ENCODE peak calls at places on chromosomes 6 and 20, in six cellular contexts. One of them, this sample, is unnamed.

GRCh38 chr20:1539816-1540215 is 17.7 kb downstream of the SIRPD start:
- DNase-seq in gastrocnemius medialis: no peak
- DNase-seq in psoas muscle: no peak
- DNase-seq in H54: no peak
- DNase-seq in RPMI8226: no peak
- DNase-seq in ACHN: no peak
- DNase-seq in this sample: no peak

GRCh38 chr20:30412972-30413371 is 844.5 kb upstream of the DEFB115 start:
- DNase-seq in ACHN: no peak
- DNase-seq in H54: no peak
- DNase-seq in psoas muscle: no peak
- DNase-seq in gastrocnemius medialis: no peak
- DNase-seq in RPMI8226: no peak
- DNase-seq in this sample: no peak

GRCh38 chr20:2179957-2180356 is 78.3 kb downstream of the STK35 start:
- DNase-seq in psoas muscle: no peak
- DNase-seq in H54: no peak
- DNase-seq in ACHN: no peak
- DNase-seq in gastrocnemius medialis: no peak
- DNase-seq in RPMI8226: no peak
- DNase-seq in this sample: no peak

GRCh38 chr20:9172908-9173307 is 104.0 kb downstream of the PLCB4 start:
- DNase-seq in psoas muscle: no peak
- DNase-seq in H54: no peak
- DNase-seq in ACHN: no peak
- DNase-seq in gastrocnemius medialis: no peak
- DNase-seq in RPMI8226: no peak
- DNase-seq in this sample: no peak

GRCh38 chr20:32959351-32960221 is 44.6 kb downstream of the SUN5 start:
- DNase-seq in H54: no peak
- DNase-seq in psoas muscle: no peak
- DNase-seq in ACHN: no peak
- DNase-seq in RPMI8226: no peak
- DNase-seq in gastrocnemius medialis: no peak
- DNase-seq in this sample: no peak

GRCh38 chr20:37757550-37757949 is 63.7 kb downstream of the CTNNBL1 start:
- DNase-seq in RPMI8226: no peak
- DNase-seq in psoas muscle: no peak
- DNase-seq in H54: no peak
- DNase-seq in ACHN: no peak
- DNase-seq in gastrocnemius medialis: peak; percentile 21
- DNase-seq in this sample: no peak

GRCh38 chr6:112149236-112149635 is 61.8 kb downstream of the FAM229B start:
- DNase-seq in RPMI8226: no peak
- DNase-seq in psoas muscle: no peak
- DNase-seq in H54: no peak
- DNase-seq in ACHN: no peak
- DNase-seq in gastrocnemius medialis: no peak
- DNase-seq in this sample: no peak

GRCh38 chr6:41538556-41539182 is 7.5 kb upstream of the FOXP4 start:
- DNase-seq in H54: no peak
- DNase-seq in RPMI8226: no peak
- DNase-seq in ACHN: no peak
- DNase-seq in psoas muscle: no peak
- DNase-seq in gastrocnemius medialis: peak; percentile 18
- DNase-seq in this sample: no peak

GRCh38 chr6:107237992-107238660 is 122.8 kb upstream of the BEND3 start:
- DNase-seq in psoas muscle: no peak
- DNase-seq in gastrocnemius medialis: no peak
- DNase-seq in H54: no peak
- DNase-seq in RPMI8226: no peak
- DNase-seq in ACHN: no peak
- DNase-seq in this sample: no peak

GRCh38 chr6:28474441-28475219 is 31.3 kb upstream of the ZSCAN23 start:
- DNase-seq in ACHN: peak; percentile 83
- DNase-seq in psoas muscle: no peak
- DNase-seq in H54: peak; percentile 18
- DNase-seq in gastrocnemius medialis: no peak
- DNase-seq in RPMI8226: peak; percentile 72
- DNase-seq in this sample: peak; percentile 58

GRCh38 chr6:139164001-139164400 is 29.1 kb downstream of the HECA start:
- DNase-seq in ACHN: no peak
- DNase-seq in RPMI8226: no peak
- DNase-seq in psoas muscle: no peak
- DNase-seq in H54: no peak
- DNase-seq in gastrocnemius medialis: no peak
- DNase-seq in this sample: no peak

GRCh38 chr20:39986231-39986904 is 702.7 kb downstream of the MAFB start:
- DNase-seq in ACHN: no peak
- DNase-seq in RPMI8226: no peak
- DNase-seq in gastrocnemius medialis: peak; percentile 96
- DNase-seq in psoas muscle: peak; percentile 78
- DNase-seq in H54: no peak
- DNase-seq in this sample: peak; percentile 20

GRCh38 chr6:163226836-163227485 is 187.6 kb upstream of the QKI start:
- DNase-seq in RPMI8226: no peak
- DNase-seq in H54: no peak
- DNase-seq in psoas muscle: no peak
- DNase-seq in ACHN: no peak
- DNase-seq in gastrocnemius medialis: no peak
- DNase-seq in this sample: no peak

GRCh38 chr20:38222923-38223742 is 37.4 kb downstream of the KIAA1755 start:
- DNase-seq in ACHN: no peak
- DNase-seq in gastrocnemius medialis: peak; percentile 3
- DNase-seq in RPMI8226: no peak
- DNase-seq in psoas muscle: no peak
- DNase-seq in H54: no peak
- DNase-seq in this sample: no peak

GRCh38 chr6:31701666-31702420 is 1.3 kb downstream of the ABHD16A start:
- DNase-seq in psoas muscle: peak; percentile 64
- DNase-seq in RPMI8226: peak; percentile 54
- DNase-seq in gastrocnemius medialis: peak; percentile 71
- DNase-seq in H54: no peak
- DNase-seq in ACHN: peak; percentile 10
- DNase-seq in this sample: no peak

GRCh38 chr6:3421763-3422456 is 34.9 kb downstream of the SLC22A23 start:
- DNase-seq in psoas muscle: no peak
- DNase-seq in RPMI8226: no peak
- DNase-seq in H54: peak; percentile 51
- DNase-seq in ACHN: no peak
- DNase-seq in gastrocnemius medialis: no peak
- DNase-seq in this sample: no peak

GRCh38 chr6:46352541-46353267 is 138.5 kb downstream of the RCAN2 start:
- DNase-seq in RPMI8226: no peak
- DNase-seq in gastrocnemius medialis: peak; percentile 26
- DNase-seq in psoas muscle: no peak
- DNase-seq in H54: no peak
- DNase-seq in ACHN: no peak
- DNase-seq in this sample: no peak

GRCh38 chr6:32148722-32149576 is 2.8 kb downstream of the PRRT1 start:
- DNase-seq in RPMI8226: no peak
- DNase-seq in psoas muscle: peak; percentile 61
- DNase-seq in ACHN: no peak
- DNase-seq in H54: no peak
- DNase-seq in gastrocnemius medialis: peak; percentile 52
- DNase-seq in this sample: peak; percentile 41

GRCh38 chr6:161407115-161407514 is 133.3 kb upstream of the AGPAT4 start:
- DNase-seq in psoas muscle: no peak
- DNase-seq in RPMI8226: no peak
- DNase-seq in gastrocnemius medialis: no peak
- DNase-seq in H54: no peak
- DNase-seq in ACHN: peak; percentile 16
- DNase-seq in this sample: no peak

GRCh38 chr6:6700421-6700820 is 111.9 kb downstream of the LY86 start:
- DNase-seq in gastrocnemius medialis: no peak
- DNase-seq in psoas muscle: no peak
- DNase-seq in ACHN: no peak
- DNase-seq in H54: no peak
- DNase-seq in RPMI8226: no peak
- DNase-seq in this sample: no peak

GRCh38 chr6:131789219-131789618 is 18.6 kb upstream of the ENPP1 start:
- DNase-seq in RPMI8226: no peak
- DNase-seq in psoas muscle: no peak
- DNase-seq in ACHN: no peak
- DNase-seq in H54: no peak
- DNase-seq in gastrocnemius medialis: no peak
- DNase-seq in this sample: no peak

GRCh38 chr6:158064725-158065251 is 83.1 kb downstream of the SYNJ2 start:
- DNase-seq in H54: no peak
- DNase-seq in psoas muscle: no peak
- DNase-seq in RPMI8226: no peak
- DNase-seq in gastrocnemius medialis: no peak
- DNase-seq in ACHN: no peak
- DNase-seq in this sample: no peak

GRCh38 chr6:12749531-12750379 is 33.2 kb downstream of the PHACTR1 start:
- DNase-seq in ACHN: no peak
- DNase-seq in H54: no peak
- DNase-seq in gastrocnemius medialis: no peak
- DNase-seq in psoas muscle: no peak
- DNase-seq in RPMI8226: no peak
- DNase-seq in this sample: no peak

GRCh38 chr6:159758031-159759001 is 3.5 kb upstream of the ACAT2 start:
- DNase-seq in psoas muscle: no peak
- DNase-seq in gastrocnemius medialis: no peak
- DNase-seq in ACHN: peak; percentile 63
- DNase-seq in RPMI8226: no peak
- DNase-seq in H54: peak; percentile 29
- DNase-seq in this sample: no peak

GRCh38 chr20:46578745-46579144 is 28.3 kb upstream of the OCSTAMP start:
- DNase-seq in ACHN: no peak
- DNase-seq in RPMI8226: no peak
- DNase-seq in H54: no peak
- DNase-seq in gastrocnemius medialis: no peak
- DNase-seq in psoas muscle: no peak
- DNase-seq in this sample: no peak

GRCh38 chr6:134358320-134358719 is 40.4 kb upstream of the SGK1 start:
- DNase-seq in ACHN: no peak
- DNase-seq in psoas muscle: no peak
- DNase-seq in H54: no peak
- DNase-seq in gastrocnemius medialis: no peak
- DNase-seq in RPMI8226: no peak
- DNase-seq in this sample: no peak

GRCh38 chr6:126302191-126302590 is 37.7 kb upstream of the CENPW start:
- DNase-seq in gastrocnemius medialis: no peak
- DNase-seq in psoas muscle: no peak
- DNase-seq in ACHN: no peak
- DNase-seq in H54: no peak
- DNase-seq in RPMI8226: no peak
- DNase-seq in this sample: no peak

GRCh38 chr20:54023406-54023805 is 47.0 kb downstream of the BCAS1 start:
- DNase-seq in RPMI8226: no peak
- DNase-seq in psoas muscle: no peak
- DNase-seq in gastrocnemius medialis: no peak
- DNase-seq in H54: no peak
- DNase-seq in ACHN: no peak
- DNase-seq in this sample: no peak

GRCh38 chr6:119728935-119729334 is 379.4 kb upstream of the MAN1A1 start:
- DNase-seq in gastrocnemius medialis: no peak
- DNase-seq in RPMI8226: no peak
- DNase-seq in ACHN: no peak
- DNase-seq in H54: no peak
- DNase-seq in psoas muscle: no peak
- DNase-seq in this sample: no peak

This sample was measured in Ammon's horn.